ENCODE peak calls at places on chromosomes 5 and 9, in seven cellular contexts. O is adrenal gland, B is IMR-90, Y is gastrocnemius medialis, Z is psoas muscle, I is body of pancreas, H is BJ. M is an unnamed sample.

GRCh38 chr9:108161520-108161919 is 672.0 kb upstream of the KLF4 start:
- DNase-seq in B (no peak), I (no peak), Z (no peak), H (no peak), O (no peak), Y (no peak), M (no peak)

GRCh38 chr5:154771383-154771901 is 16.3 kb downstream of the LARP1 start:
- DNase-seq in H (peak), B (peak), Z (no peak), O (no peak), I (no peak), Y (no peak), M (peak)

GRCh38 chr5:74865799-74866652 is at the start of gene FAM169A:
- DNase-seq in I (peak), B (peak), O (peak), Y (no peak), H (no peak), Z (no peak), M (peak)

GRCh38 chr5:110321117-110321516 is 405.4 kb downstream of the TMEM232 start:
- DNase-seq in H (peak), Y (no peak), I (no peak), Z (no peak), B (no peak), O (no peak), M (no peak)

GRCh38 chr5:7396169-7397004 is 449 bp downstream of the ADCY2 start:
- DNase-seq in I (no peak), Y (no peak), H (no peak), B (no peak), O (no peak), Z (peak), M (no peak)

GRCh38 chr9:113558632-113559502 is 95.3 kb downstream of the RGS3 start:
- DNase-seq in Y (peak), H (no peak), Z (peak), B (peak), O (peak), I (peak), M (peak)

GRCh38 chr5:143955140-143955539 is 143.2 kb downstream of the HMHB1 start:
- DNase-seq in Z (no peak), I (no peak), B (peak), Y (no peak), O (no peak), H (no peak), M (peak)

GRCh38 chr5:104241051-104241450 is 678.5 kb upstream of the NUDT12 start:
- DNase-seq in Y (no peak), B (no peak), I (no peak), H (peak), O (no peak), Z (no peak), M (no peak)

GRCh38 chr5:160287378-160288051 is 24.8 kb downstream of the CCNJL start:
- DNase-seq in I (peak), Z (peak), H (no peak), Y (no peak), O (peak), B (no peak), M (peak)

GRCh38 chr9:80787636-80788035 is 901.7 kb downstream of the TLE1 start:
- DNase-seq in B (no peak), Y (no peak), Z (no peak), I (no peak), H (no peak), O (no peak), M (no peak)

GRCh38 chr9:86407022-86407421 is 52.8 kb upstream of the TUT7 start:
- DNase-seq in Y (no peak), O (peak), Z (no peak), H (no peak), I (peak), B (peak), M (peak)

GRCh38 chr5:143638654-143639053 is 173.3 kb upstream of the HMHB1 start:
- DNase-seq in I (no peak), Z (no peak), Y (no peak), O (no peak), B (no peak), H (no peak), M (no peak)

GRCh38 chr9:20209421-20210340 is 412.6 kb downstream of the MLLT3 start:
- DNase-seq in Z (no peak), O (no peak), I (no peak), B (no peak), Y (no peak), H (no peak), M (no peak)

GRCh38 chr9:135971892-135972291 is 10.7 kb upstream of the UBAC1 start:
- DNase-seq in I (peak), B (no peak), Z (no peak), H (no peak), O (no peak), Y (no peak), M (no peak)

GRCh38 chr5:10348258-10348657 is 5.2 kb upstream of the MARCHF6 start:
- DNase-seq in B (no peak), I (no peak), O (no peak), Y (no peak), Z (no peak), H (no peak), M (no peak)

GRCh38 chr9:135524130-135524861 is 3.1 kb downstream of the LCN1 start:
- DNase-seq in H (no peak), O (peak), Z (no peak), Y (no peak), B (no peak), I (no peak), M (peak)

GRCh38 chr9:133887540-133888047 is 104.5 kb downstream of the VAV2 start:
- DNase-seq in H (no peak), O (no peak), B (no peak), I (no peak), Z (no peak), Y (no peak), M (no peak)

GRCh38 chr5:147669113-147669869 is 113.2 kb downstream of the JAKMIP2 start:
- DNase-seq in I (no peak), Y (no peak), O (no peak), B (no peak), H (no peak), Z (no peak), M (no peak)

GRCh38 chr5:64637837-64638443 is 52.4 kb upstream of the SHISAL2B start:
- DNase-seq in O (no peak), H (no peak), Y (no peak), B (no peak), Z (no peak), I (no peak), M (peak)

GRCh38 chr9:35940474-35941467 is 17.2 kb downstream of the OR2S2 start:
- DNase-seq in H (no peak), O (no peak), I (no peak), Y (no peak), B (no peak), Z (no peak), M (no peak)

GRCh38 chr5:76838481-76839261 is 11.1 kb upstream of the S100Z start:
- DNase-seq in O (no peak), I (no peak), H (peak), Y (no peak), B (peak), Z (no peak), M (peak)

GRCh38 chr5:169433221-169433651 is 132.3 kb upstream of the SLIT3 start:
- DNase-seq in Z (no peak), O (no peak), B (no peak), H (no peak), I (no peak), Y (no peak), M (peak)

GRCh38 chr5:74441616-74442015 is 198.9 kb downstream of the ENC1 start:
- DNase-seq in Z (no peak), H (no peak), O (no peak), I (no peak), B (no peak), Y (no peak), M (no peak)

GRCh38 chr9:37949576-37949975 is 45.6 kb upstream of the SLC25A51 start:
- DNase-seq in B (no peak), Z (peak), H (no peak), Y (no peak), I (no peak), O (no peak), M (no peak)

GRCh38 chr5:79505138-79505537 is 8.8 kb downstream of the HOMER1 start:
- DNase-seq in H (no peak), B (no peak), I (no peak), Z (no peak), O (no peak), Y (no peak), M (no peak)

GRCh38 chr9:22446589-22446949 is at the start of gene DMRTA1:
- DNase-seq in O (peak), B (peak), I (peak), Y (peak), H (no peak), Z (peak), M (peak)

GRCh38 chr9:93824386-93825294 is 130.5 kb downstream of the BARX1 start:
- DNase-seq in Y (no peak), H (no peak), O (no peak), Z (no peak), B (no peak), I (no peak), M (no peak)

GRCh38 chr5:142831019-142831403 is 60.8 kb downstream of the ARHGAP26 start:
- DNase-seq in I (no peak), Y (no peak), Z (no peak), O (no peak), H (no peak), B (no peak), M (no peak)

GRCh38 chr5:112205840-112206239 is 213.2 kb downstream of the EPB41L4A start:
- DNase-seq in Z (no peak), B (no peak), Y (no peak), I (no peak), O (no peak), H (no peak), M (no peak)

GRCh38 chr5:16932401-16932800 is 3.7 kb downstream of the MYO10 start:
- DNase-seq in O (no peak), H (no peak), Y (no peak), B (no peak), Z (no peak), I (no peak), M (no peak)

GRCh38 chr5:157575096-157575872 is at the start of gene ADAM19:
- DNase-seq in B (peak), O (peak), H (no peak), Y (no peak), I (peak), Z (peak), M (peak)

GRCh38 chr9:126531035-126531571 is 82.6 kb upstream of the LMX1B start:
- DNase-seq in Y (no peak), O (no peak), H (no peak), Z (no peak), B (no peak), I (no peak), M (no peak)

GRCh38 chr5:133205649-133206048 is 153.8 kb downstream of the HSPA4 start:
- DNase-seq in I (no peak), Y (no peak), B (peak), O (no peak), H (no peak), Z (no peak), M (no peak)

GRCh38 chr5:55920784-55921183 is 69.6 kb downstream of the IL31RA start:
- DNase-seq in B (no peak), I (no peak), Z (no peak), O (no peak), Y (no peak), H (no peak), M (peak)

GRCh38 chr5:176529824-176530195 is 7.4 kb downstream of the RNF44 start:
- DNase-seq in Z (no peak), H (no peak), B (no peak), Y (no peak), I (no peak), O (no peak), M (no peak)

GRCh38 chr9:110047232-110047954 is 160.6 kb downstream of the C9orf152 start:
- DNase-seq in Y (no peak), Z (no peak), B (no peak), I (no peak), H (no peak), O (no peak), M (no peak)
- H3K4me3 ChIP-seq in Y (no peak), Z (peak), B (no peak), I (no peak), H (no peak), O (peak), M (no peak)

GRCh38 chr5:1085391-1085790 is 26.5 kb downstream of the SLC12A7 start:
- DNase-seq in H (no peak), Y (no peak), B (no peak), Z (no peak), I (no peak), O (no peak), M (no peak)
- TF ChIP-seq CTCF in H (no peak), Y (no peak), B (no peak), Z (no peak), I (no peak), O (no peak), M (no peak)

DNA sequence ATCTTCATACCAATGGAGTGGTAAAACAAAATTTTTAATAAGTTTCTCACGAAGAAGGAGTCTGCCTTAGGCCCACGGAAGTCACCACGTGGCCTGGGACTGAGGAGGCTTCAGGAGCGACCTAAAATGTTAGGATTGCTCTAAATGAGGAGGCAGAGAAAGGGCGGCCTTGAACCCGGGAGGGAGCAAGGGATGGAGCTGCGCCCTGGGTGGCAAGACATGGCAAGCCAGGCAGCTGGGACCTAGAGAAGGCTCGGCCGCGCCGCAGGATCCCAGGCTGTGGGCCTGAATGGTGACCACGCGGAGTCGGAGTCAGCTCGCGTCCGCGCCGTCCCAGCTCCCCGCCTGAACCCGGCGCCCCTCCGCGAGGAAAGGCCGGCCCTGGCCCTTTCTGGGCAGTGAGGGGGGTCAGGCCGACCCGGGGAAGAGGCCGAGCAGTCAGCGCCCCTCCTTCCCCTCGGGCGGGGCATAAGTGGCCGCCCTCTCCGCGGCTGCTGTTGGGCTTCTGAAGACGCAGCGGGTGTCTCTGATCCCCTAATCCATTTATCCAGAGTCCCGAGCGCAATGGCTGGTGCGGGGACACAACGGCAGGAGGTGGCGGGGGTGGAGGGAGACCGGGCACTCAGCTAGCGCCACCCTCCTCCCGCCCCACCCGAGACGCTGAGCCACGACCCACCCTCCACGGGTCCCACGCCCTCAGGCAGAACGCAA is 10.6 kb downstream of the IRX1 start:
- DNase-seq in O (no peak), B (no peak), I (no peak), H (no peak), Y (no peak), Z (no peak), M (no peak)
- H3K4me3 ChIP-seq in O (no peak), B (no peak), I (no peak), H (no peak), Y (no peak), Z (no peak), M (no peak)

DNA sequence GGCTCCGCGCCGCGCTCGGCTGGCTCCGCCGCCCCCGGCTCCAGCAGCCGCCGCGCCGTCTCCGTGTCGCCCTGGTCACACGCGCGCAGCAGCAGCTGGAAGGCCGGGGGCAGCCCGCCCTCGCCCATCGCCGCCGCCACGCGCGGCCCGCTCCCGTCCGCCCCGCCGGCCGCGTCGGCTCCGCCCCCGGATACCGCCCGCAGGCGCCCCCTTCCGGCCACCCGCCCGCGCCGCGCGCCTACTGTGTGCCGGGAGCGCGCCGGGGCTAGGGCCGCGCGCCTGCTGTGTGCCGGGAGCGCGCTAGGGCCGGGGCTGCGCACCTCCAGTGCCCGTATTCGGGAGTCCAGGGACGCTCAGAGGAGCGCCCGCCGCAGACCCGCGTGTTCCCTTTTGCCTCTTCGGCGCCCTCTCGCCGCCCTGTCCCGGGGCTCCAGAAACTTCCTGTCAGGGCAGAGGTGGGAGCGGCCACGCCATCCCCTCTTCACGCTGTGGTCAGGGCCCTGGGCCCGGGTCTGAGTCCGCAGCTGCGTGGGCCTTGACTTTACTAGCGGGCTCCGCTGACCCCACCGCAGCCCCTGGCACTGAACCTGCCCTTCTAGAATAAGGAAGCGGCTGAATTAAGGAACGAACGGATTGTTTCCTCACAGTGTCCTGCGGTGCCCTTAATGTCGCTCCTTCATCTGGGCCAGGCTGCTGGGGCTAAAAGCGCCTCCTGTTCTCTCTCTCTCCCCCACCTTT is at the start of gene ANKS6:
- DNase-seq in I (peak), Z (peak), B (peak), Y (peak), O (peak), H (no peak), M (peak)
- TF ChIP-seq CTCF in I (peak), Z (peak), B (peak), Y (peak), O (peak), H (peak), M (peak)